ENCODE peak calls at places on chromosomes 11 and 22, in six cellular contexts. G is GM12865, D is heart left ventricle, X is glutamatergic neuron, V is GM10248, K is WTC11. W is an unnamed sample.

GRCh38 chr11:92804388-92804787 is 165.1 kb upstream of the MTNR1B start:
- DNase-seq in D (no peak), X (no peak), V (no peak), K (no peak), G (no peak), W (no peak)

GRCh38 chr11:114197799-114198500 is 98.2 kb upstream of the NNMT start:
- DNase-seq in X (no peak), G (no peak), D (peak; percentile 81), V (no peak), K (no peak), W (no peak)

GRCh38 chr11:117794144-117794543 is 2.9 kb downstream of the DSCAML1 start:
- DNase-seq in D (no peak), K (no peak), G (no peak), X (no peak), V (no peak), W (no peak)

GRCh38 chr11:114156131-114156581 is 96.6 kb downstream of the ZBTB16 start:
- DNase-seq in G (no peak), X (no peak), V (no peak), D (no peak), K (no peak), W (no peak)

GRCh38 chr11:123654566-123655081 is at the start of gene SCN3B:
- DNase-seq in K (peak; percentile 79), V (peak; percentile 44), G (no peak), X (peak; percentile 94), D (peak; percentile 81), W (peak; percentile 86)

GRCh38 chr11:71437399-71437798 is 10.8 kb downstream of the DHCR7 start:
- DNase-seq in D (no peak), K (no peak), V (no peak), X (no peak), G (no peak), W (no peak)

GRCh38 chr22:44596726-44597125 is 98.7 kb upstream of the RTL6 start:
- DNase-seq in G (no peak), K (no peak), V (no peak), D (no peak), X (no peak), W (no peak)

GRCh38 chr11:19648321-19648720 is 64.3 kb upstream of the NAV2 start:
- DNase-seq in G (no peak), K (no peak), V (no peak), X (no peak), D (no peak), W (no peak)

GRCh38 chr11:32893091-32893946 is 708 bp downstream of the QSER1 start:
- DNase-seq in D (peak; percentile 65), K (peak; percentile 76), X (peak; percentile 86), V (peak; percentile 68), G (peak; percentile 67), W (peak; percentile 81)

GRCh38 chr22:38941488-38941987 is 15.9 kb upstream of the APOBEC3A start:
- DNase-seq in D (no peak), G (peak; percentile 92), X (no peak), K (no peak), V (peak; percentile 76), W (no peak)

GRCh38 chr22:30228509-30229359 is 17.8 kb downstream of the LIF start:
- DNase-seq in X (no peak), G (no peak), D (no peak), K (no peak), V (no peak), W (no peak)

GRCh38 chr22:35970601-35971417 is 57.8 kb downstream of the RBFOX2 start:
- DNase-seq in V (no peak), K (no peak), D (no peak), X (no peak), G (no peak), W (no peak)

GRCh38 chr22:39317756-39318506 is 1.5 kb downstream of the RPL3 start:
- DNase-seq in V (no peak), K (no peak), D (no peak), X (no peak), G (no peak), W (no peak)

GRCh38 chr11:2775626-2776350 is 76.0 kb upstream of the KCNQ1OT1 start:
- DNase-seq in D (peak; percentile 58), G (no peak), V (no peak), X (peak; percentile 10), K (peak; percentile 8), W (no peak)

GRCh38 chr22:39958916-39959639 is 1.1 kb upstream of the TMA7B start:
- DNase-seq in K (no peak), X (no peak), G (no peak), D (no peak), V (no peak), W (no peak)

GRCh38 chr11:123407124-123407995 is 22.7 kb upstream of the GRAMD1B start:
- DNase-seq in D (no peak), K (peak; percentile 78), V (peak; percentile 44), G (peak; percentile 85), X (no peak), W (peak; percentile 62)

GRCh38 chr11:57547854-57548377 is 10.5 kb downstream of the SMTNL1 start:
- DNase-seq in X (no peak), G (peak; percentile 37), D (no peak), V (peak; percentile 78), K (no peak), W (no peak)

GRCh38 chr11:134686418-134686817 is 274.4 kb upstream of the B3GAT1 start:
- DNase-seq in D (no peak), X (no peak), V (no peak), K (no peak), G (no peak), W (peak; percentile 51)

GRCh38 chr11:66347425-66348276 is at the start of gene B4GAT1:
- DNase-seq in X (peak; percentile 80), V (peak; percentile 84), G (peak; percentile 94), K (peak; percentile 81), D (peak; percentile 88), W (peak; percentile 83)

GRCh38 chr11:124935548-124936514 is at the start of gene HEPACAM:
- DNase-seq in X (no peak), G (no peak), D (no peak), V (no peak), K (no peak), W (no peak)

GRCh38 chr11:68843703-68844312 is 2.1 kb upstream of the CPT1A start:
- DNase-seq in G (peak; percentile 88), D (peak; percentile 93), K (peak; percentile 80), X (peak; percentile 45), V (peak; percentile 85), W (peak; percentile 66)

GRCh38 chr11:94910779-94911178 is 62.6 kb downstream of the CWC15 start:
- DNase-seq in X (no peak), D (no peak), K (no peak), G (no peak), V (no peak), W (no peak)

DNA sequence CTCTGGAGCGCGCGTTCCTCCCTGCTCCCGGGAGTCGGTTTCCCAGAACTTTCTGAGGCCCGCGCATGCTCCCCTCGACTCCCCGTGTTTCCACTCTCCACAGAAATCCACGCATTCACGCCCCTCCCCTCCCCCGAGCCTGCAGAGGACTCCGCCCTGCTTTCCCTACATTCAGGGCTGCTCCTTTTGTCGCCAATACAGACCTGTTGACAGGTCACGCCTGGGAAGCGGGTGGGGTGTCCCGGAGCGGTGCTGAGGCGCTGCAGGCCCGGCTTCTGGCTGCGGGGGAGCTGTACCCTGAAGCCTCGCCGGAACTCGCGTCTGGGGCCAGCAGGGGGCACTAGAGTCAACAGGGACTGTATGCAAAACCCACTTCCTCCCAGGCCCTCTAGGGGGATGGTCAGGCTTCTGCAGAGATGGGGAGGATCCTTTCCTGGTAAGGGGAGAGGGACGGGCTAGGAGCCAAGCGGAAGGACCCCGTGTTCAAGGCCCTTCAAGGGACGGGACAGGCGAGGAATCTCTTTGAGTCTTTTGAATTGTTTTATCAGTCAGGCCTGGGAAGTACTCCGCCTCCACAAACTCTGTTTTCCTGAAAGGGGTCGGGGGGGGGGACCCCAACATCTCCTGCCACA is at the start of gene PRAME:
- DNase-seq in G (peak; percentile 76), X (peak; percentile 74), V (peak; percentile 87), D (peak; percentile 80), K (peak; percentile 93), W (peak; percentile 77)
- TF ChIP-seq CTCF in G (peak; percentile 69), X (peak; percentile 65), V (peak; percentile 72), D (peak; percentile 21), K (peak; percentile 89), W (peak; percentile 64)

DNA sequence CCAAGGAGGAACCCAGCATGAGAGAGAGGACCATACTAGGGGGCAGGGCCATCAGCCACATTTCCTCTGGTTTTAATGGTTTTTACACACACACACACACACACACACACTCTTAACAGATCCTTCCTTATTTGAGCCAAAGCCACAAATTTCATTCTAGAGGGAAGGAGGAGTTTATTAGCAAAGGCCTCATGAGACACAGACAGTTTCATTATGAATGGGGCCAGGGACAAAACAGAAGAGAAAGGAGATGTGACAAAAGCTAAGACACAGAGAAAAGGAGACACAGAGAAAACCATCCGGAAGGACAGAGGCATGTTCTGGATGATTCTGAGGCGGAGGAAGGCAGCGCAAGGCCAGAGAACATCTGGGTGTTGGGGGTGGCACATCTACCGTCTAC is 32.2 kb upstream of the ARFGAP3 start:
- DNase-seq in G (peak; percentile 94), K (no peak), D (no peak), V (peak; percentile 86), X (no peak), W (no peak)
- TF ChIP-seq CTCF in G (no peak), K (no peak), D (no peak), V (no peak), X (no peak), W (no peak)

DNA sequence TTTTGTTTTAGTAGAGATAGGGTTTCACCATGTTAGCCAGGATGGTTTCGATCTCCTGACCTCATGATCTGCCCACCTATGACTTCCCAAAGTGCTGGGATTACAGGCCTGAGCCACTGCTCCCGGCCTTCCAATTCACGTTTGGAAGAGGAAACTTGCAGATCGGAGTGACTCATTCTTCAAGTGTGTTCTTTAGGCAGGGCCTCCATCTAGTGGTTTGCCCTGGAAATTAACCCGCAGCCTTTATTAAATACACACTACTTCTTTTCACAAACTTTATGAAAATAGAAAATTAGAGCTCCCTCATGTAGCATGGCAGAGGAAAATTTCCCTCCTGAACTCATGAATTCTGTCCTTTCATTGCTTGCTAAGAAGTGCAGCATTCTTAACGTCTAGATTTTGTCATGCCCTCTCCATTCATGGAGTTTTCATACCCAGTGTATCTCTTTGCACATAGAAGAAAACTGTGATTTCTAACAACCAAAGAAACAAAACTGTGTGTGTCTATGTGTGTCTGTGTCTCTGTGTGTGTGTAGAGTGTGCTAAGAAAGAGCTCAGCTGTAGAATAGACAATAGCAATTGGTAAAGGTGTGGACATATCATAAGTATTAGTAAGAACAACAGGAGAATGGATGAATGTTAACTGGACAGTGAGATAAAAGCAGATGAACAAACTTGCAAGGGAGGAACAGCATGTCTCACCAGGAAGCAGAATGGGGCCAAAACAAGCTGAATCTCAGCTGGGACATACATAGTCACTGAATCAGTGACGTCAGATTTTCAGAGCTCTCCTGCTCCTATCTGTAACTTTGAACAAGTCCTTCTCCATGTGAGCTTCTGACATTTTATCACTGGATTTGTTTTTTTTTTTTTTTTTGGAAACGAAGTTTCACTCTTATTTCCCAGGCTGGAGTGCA is 118.4 kb downstream of the BBOX1 start:
- DNase-seq in D (no peak), V (peak; percentile 45), X (peak; percentile 34), K (peak; percentile 47), G (peak; percentile 60), W (peak; percentile 41)
- TF ChIP-seq CTCF in D (peak; percentile 65), V (peak; percentile 63), X (peak; percentile 65), K (peak; percentile 60), G (peak; percentile 66), W (peak; percentile 82)

GRCh38 chr11:131070365-131070764 is 154.1 kb upstream of the SNX19 start:
- DNase-seq in G (no peak), D (no peak), K (peak; percentile 25), V (no peak), X (no peak), W (no peak)
- TF ChIP-seq CTCF in G (no peak), D (no peak), K (no peak), V (no peak), X (no peak), W (no peak)

W was measured in nephron progenitor cell.